ENCODE peak calls at places on chromosomes 4 and X, in six cellular contexts. F is Right ventricle myocardium inferior; Q is HEK293T; M is endodermal cell; J is activated CD8-positive, alpha-beta memory T cell treated with anti-CD3 and anti-CD28 coated beads for 48 hours; P is WTC11. G is an unnamed sample.
A peak's percentile ranks its signal among the peaks of the same experiment; 100 is the strongest.

GRCh38 chr4:19999775-20000414 is 251.8 kb upstream of the SLIT2 start:
- DNase-seq in P (no peak), F (no peak), J (no peak), Q (no peak), M (no peak), G (no peak)

GRCh38 chrX:113048896-113049295 is 208.3 kb upstream of the AMOT start:
- DNase-seq in F (no peak), P (no peak), Q (no peak), M (no peak), J (no peak), G (no peak)

GRCh38 chr4:55050418-55050950 is 74.9 kb downstream of the KDR start:
- DNase-seq in J (no peak), P (no peak), F (no peak), Q (no peak), M (no peak), G (no peak)

GRCh38 chrX:51931761-51932160 is 38.3 kb downstream of the MAGED1 start:
- DNase-seq in P (no peak), J (no peak), M (no peak), Q (no peak), F (no peak), G (no peak)

GRCh38 chr4:38889143-38889542 is 21.5 kb downstream of the FAM114A1 start:
- DNase-seq in J (no peak), M (no peak), P (no peak), Q (no peak), F (no peak), G (no peak)

GRCh38 chr4:2814627-2815026 is 21.7 kb downstream of the SH3BP2 start:
- DNase-seq in M (no peak), J (no peak), Q (no peak), P (no peak), F (no peak), G (no peak)

GRCh38 chrX:13327666-13328065 is 7.8 kb upstream of the ATXN3L start:
- DNase-seq in P (no peak), M (no peak), Q (no peak), J (no peak), F (no peak), G (no peak)

GRCh38 chr4:72525938-72526337 is 43.1 kb downstream of the ADAMTS3 start:
- DNase-seq in J (no peak), P (no peak), M (no peak), Q (no peak), F (peak; percentile 77), G (no peak)

GRCh38 chr4:41057456-41057855 is 156.9 kb downstream of the APBB2 start:
- DNase-seq in P (no peak), Q (no peak), J (no peak), M (no peak), F (no peak), G (no peak)

GRCh38 chr4:109233585-109233984 is 68.9 kb downstream of the COL25A1 start:
- DNase-seq in J (no peak), F (no peak), P (no peak), Q (no peak), M (no peak), G (peak; percentile 70)

GRCh38 chr4:7195546-7196282 is 3.4 kb downstream of the SORCS2 start:
- DNase-seq in P (no peak), Q (no peak), M (peak; percentile 36), F (no peak), J (no peak), G (no peak)

G was measured in NCI-H2227 treated with DMSO at 0.1 percent for 48 hours.